ENCODE peak calls at places on chromosomes 13 and 19, in eight cellular contexts. R is WTC11; C is fibroblast of pulmonary artery; V is ovary; Q is lower lobe of right lung; O is CD8-positive, alpha-beta T cell; M is foreskin fibroblast; W is HFF-Myc. S is an unnamed sample.
A peak's percentile ranks its signal among the peaks of the same experiment; 100 is the strongest.

GRCh38 chr19:32404939-32405430 is 585 bp upstream of the DPY19L3 start:
- DNase-seq in R (peak; percentile 42), Q (peak; percentile 77), W (no peak), C (peak; percentile 41), M (no peak), V (peak; percentile 79), O (no peak), S (peak; percentile 71)

GRCh38 chr19:1855828-1856255 is 7.5 kb downstream of the KLF16 start:
- DNase-seq in W (no peak), M (no peak), O (no peak), V (no peak), C (no peak), Q (no peak), R (no peak), S (no peak)

GRCh38 chr13:23612182-23612581 is 42.0 kb downstream of the TNFRSF19 start:
- DNase-seq in W (no peak), V (no peak), R (no peak), Q (no peak), C (no peak), M (no peak), O (no peak), S (no peak)

GRCh38 chr19:41426952-41427646 is at the start of gene B3GNT8:
- DNase-seq in C (peak; percentile 63), O (peak; percentile 11), W (no peak), V (peak; percentile 83), Q (peak; percentile 92), M (peak; percentile 72), R (peak; percentile 89), S (peak; percentile 84)

GRCh38 chr19:50359432-50359818 is 6.0 kb downstream of the NAPSA start:
- DNase-seq in W (no peak), M (no peak), C (no peak), O (no peak), R (no peak), V (no peak), Q (no peak), S (no peak)

GRCh38 chr13:40681341-40682051 is 15.1 kb upstream of the FOXO1 start:
- DNase-seq in M (no peak), V (no peak), C (no peak), Q (no peak), W (no peak), R (no peak), O (no peak), S (no peak)

GRCh38 chr13:101401196-101401595 is 15.1 kb downstream of the NALCN start:
- DNase-seq in W (no peak), M (no peak), R (no peak), V (no peak), O (no peak), C (no peak), Q (no peak), S (no peak)

GRCh38 chr19:53808710-53809125 is 15.4 kb downstream of the NLRP12 start:
- DNase-seq in V (no peak), O (no peak), W (peak; percentile 21), R (peak; percentile 40), C (peak; percentile 74), M (peak; percentile 37), Q (no peak), S (no peak)

GRCh38 chr19:30695171-30695875 is 323.1 kb downstream of the ZNF536 start:
- DNase-seq in V (no peak), M (no peak), C (no peak), R (peak; percentile 72), O (no peak), Q (no peak), W (no peak), S (no peak)

GRCh38 chr13:75637101-75637774 is 1.1 kb downstream of the LMO7 start:
- DNase-seq in W (no peak), C (no peak), V (no peak), M (no peak), O (no peak), R (peak; percentile 34), Q (no peak), S (no peak)

GRCh38 chr19:43395561-43395960 is 19.1 kb upstream of the TEX101 start:
- DNase-seq in O (no peak), R (no peak), Q (no peak), V (no peak), C (no peak), W (no peak), M (no peak), S (no peak)

GRCh38 chr13:40191186-40191980 is 475.1 kb downstream of the FOXO1 start:
- DNase-seq in Q (no peak), V (no peak), R (no peak), M (no peak), O (no peak), W (no peak), C (peak; percentile 60), S (no peak)

GRCh38 chr19:7497292-7497691 is 8.5 kb upstream of the PEX11G start:
- DNase-seq in M (no peak), Q (no peak), R (peak; percentile 53), O (no peak), W (no peak), V (no peak), C (no peak), S (no peak)
- TF ChIP-seq CTCF in M (peak; percentile 45), Q (no peak), R (peak; percentile 15), O (peak; percentile 14), W (peak; percentile 43), V (no peak), C (peak; percentile 52), S (peak; percentile 63)

GRCh38 chr13:85798999-85799646 is at the start of gene SLITRK6:
- DNase-seq in C (peak; percentile 70), R (no peak), M (peak; percentile 36), O (no peak), V (no peak), Q (no peak), W (peak; percentile 62), S (no peak)
- TF ChIP-seq CTCF in C (peak; percentile 5), R (no peak), M (peak; percentile 5), O (no peak), V (no peak), Q (no peak), W (peak; percentile 6), S (no peak)

GRCh38 chr13:96141032-96141431 is 51.1 kb downstream of the HS6ST3 start:
- DNase-seq in V (no peak), W (no peak), C (peak; percentile 56), M (peak; percentile 5), O (no peak), R (no peak), Q (no peak), S (no peak)
- TF ChIP-seq CTCF in V (no peak), W (no peak), C (peak; percentile 36), M (no peak), O (no peak), R (no peak), Q (no peak), S (peak; percentile 64)

GRCh38 chr19:29516358-29516725 is 9.5 kb upstream of the VSTM2B start:
- DNase-seq in M (no peak), Q (peak; percentile 34), O (no peak), V (no peak), R (no peak), C (no peak), W (no peak), S (no peak)
- TF ChIP-seq CTCF in M (no peak), Q (no peak), O (no peak), V (no peak), R (no peak), C (no peak), W (no peak), S (no peak)

GRCh38 chr19:843836-844299 is 3.1 kb downstream of the PRTN3 start:
- DNase-seq in Q (no peak), V (no peak), C (no peak), W (no peak), O (no peak), M (no peak), R (no peak), S (no peak)

GRCh38 chr19:840519-841206 is at the start of gene PRTN3:
- DNase-seq in C (no peak), Q (peak; percentile 69), W (no peak), V (no peak), R (no peak), M (no peak), O (no peak), S (no peak)

GRCh38 chr19:845707-846481 is 5.1 kb downstream of the PRTN3 start:
- DNase-seq in M (no peak), W (no peak), O (no peak), C (no peak), V (no peak), R (no peak), Q (no peak), S (no peak)

GRCh38 chr19:844300-844971 is 3.6 kb downstream of the PRTN3 start:
- DNase-seq in W (no peak), V (no peak), O (no peak), R (no peak), C (no peak), M (no peak), Q (no peak), S (no peak)

DNA sequence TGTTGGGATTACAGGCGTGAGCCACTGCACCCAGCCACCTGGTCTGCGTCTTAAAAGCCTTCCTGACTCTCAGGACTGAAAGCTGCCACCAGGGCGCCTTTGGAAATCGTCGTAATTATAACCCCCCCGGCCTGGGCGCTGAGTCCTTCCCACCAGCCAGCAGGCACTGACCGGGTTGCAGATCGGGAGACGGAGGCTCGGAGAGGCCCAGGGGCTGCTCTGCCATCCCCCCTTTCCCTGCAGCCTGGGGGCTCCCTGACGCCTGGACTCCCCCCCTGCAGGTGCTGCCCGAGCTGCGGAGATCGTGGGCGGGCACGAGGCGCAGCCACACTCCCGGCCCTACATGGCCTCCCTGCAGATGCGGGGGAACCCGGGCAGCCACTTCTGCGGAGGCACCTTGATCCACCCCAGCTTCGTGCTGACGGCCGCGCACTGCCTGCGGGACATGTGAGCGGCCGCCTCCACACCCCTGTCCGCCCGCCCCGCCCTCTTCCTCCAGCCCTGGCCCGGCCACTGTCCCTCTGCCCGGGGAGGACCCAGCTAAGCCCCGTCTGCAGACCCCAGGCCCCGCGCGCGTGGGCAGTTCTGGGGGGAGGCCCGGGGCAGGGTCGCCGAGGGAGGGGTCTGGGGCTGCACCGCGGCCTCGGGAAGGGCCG is 2.5 kb downstream of the PRTN3 start:
- DNase-seq in V (no peak), R (peak; percentile 62), M (no peak), Q (peak; percentile 63), W (no peak), C (no peak), O (no peak), S (peak; percentile 72)
- TF ChIP-seq CTCF in V (no peak), R (no peak), M (no peak), Q (no peak), W (no peak), C (no peak), O (no peak), S (peak; percentile 52)

GRCh38 chr19:4389511-4390016 is 10.8 kb downstream of the SH3GL1 start:
- DNase-seq in C (no peak), M (no peak), O (no peak), W (no peak), R (no peak), Q (no peak), V (no peak), S (no peak)

GRCh38 chr19:4389064-4389375 is 11.3 kb downstream of the SH3GL1 start:
- DNase-seq in R (no peak), V (no peak), C (no peak), Q (no peak), O (no peak), W (no peak), M (no peak), S (no peak)

GRCh38 chr19:4385291-4386037 is 14.9 kb downstream of the SH3GL1 start:
- DNase-seq in R (no peak), M (no peak), W (no peak), V (no peak), O (no peak), Q (no peak), C (no peak), S (no peak)

GRCh38 chr19:4388171-4389063 is 11.9 kb downstream of the SH3GL1 start:
- DNase-seq in W (no peak), V (no peak), Q (peak; percentile 52), O (no peak), C (no peak), R (no peak), M (no peak), S (no peak)

GRCh38 chr19:4386038-4386782 is 14.1 kb downstream of the SH3GL1 start:
- DNase-seq in O (no peak), R (no peak), Q (no peak), V (no peak), M (no peak), W (no peak), C (no peak), S (no peak)
- TF ChIP-seq CTCF in O (no peak), R (no peak), Q (no peak), V (no peak), M (no peak), W (no peak), C (peak; percentile 10), S (peak; percentile 53)

S was measured in type B pancreatic cell.